ENCODE peak calls at places on chromosomes 13 and 19, in six cellular contexts. X, O, J, G, D and A are unnamed samples.

GRCh38 chr19:18294467-18294864 is 13.0 kb upstream of the JUND start:
- DNase-seq in G (no peak), O (no peak), J (no peak), X (peak; percentile 64), D (peak; percentile 84), A (peak; percentile 90)

GRCh38 chr19:57010541-57010940 is 109.2 kb upstream of the USP29 start:
- DNase-seq in X (no peak), D (no peak), O (no peak), G (no peak), J (no peak), A (no peak)

GRCh38 chr13:90719452-90719851 is 628.0 kb upstream of the MIR17HG start:
- DNase-seq in O (peak; percentile 24), J (no peak), D (no peak), G (no peak), X (no peak), A (no peak)

GRCh38 chr19:58400916-58401824 is 5.7 kb downstream of the RNF225 start:
- DNase-seq in X (peak; percentile 100), G (peak; percentile 99), J (peak; percentile 100), O (peak; percentile 100), D (peak; percentile 97), A (peak; percentile 99)

GRCh38 chr19:33246729-33247440 is 21.2 kb upstream of the SLC7A10 start:
- DNase-seq in X (no peak), J (no peak), G (no peak), O (peak; percentile 25), D (no peak), A (no peak)

GRCh38 chr13:109698779-109699178 is 87.6 kb downstream of the IRS2 start:
- DNase-seq in G (no peak), O (peak; percentile 65), X (no peak), D (no peak), J (no peak), A (no peak)

GRCh38 chr13:76462003-76462402 is 424.2 kb downstream of the KCTD12 start:
- DNase-seq in D (no peak), G (no peak), J (no peak), X (no peak), O (no peak), A (no peak)

GRCh38 chr13:22874839-22875238 is 305.9 kb upstream of the SGCG start:
- DNase-seq in X (no peak), D (no peak), G (no peak), J (no peak), O (no peak), A (no peak)

GRCh38 chr13:40152145-40152544 is 496.7 kb downstream of the COG6 start:
- DNase-seq in X (no peak), G (no peak), J (no peak), D (no peak), O (peak; percentile 89), A (no peak)

GRCh38 chr19:10763828-10764339 is 46.0 kb downstream of the DNM2 start:
- DNase-seq in X (no peak), O (no peak), G (no peak), J (no peak), D (no peak), A (no peak)

GRCh38 chr13:23980160-23980551 is 82.9 kb upstream of the C1QTNF9B start:
- DNase-seq in D (peak; percentile 84), J (peak; percentile 85), G (peak; percentile 89), X (peak; percentile 86), O (peak; percentile 95), A (peak; percentile 81)

GRCh38 chr13:64234255-64234654 is 2818.6 kb upstream of the PCDH20 start:
- DNase-seq in J (no peak), X (no peak), G (no peak), D (no peak), O (no peak), A (no peak)

GRCh38 chr13:112905990-112906641 is 62.9 kb upstream of the MCF2L start:
- DNase-seq in D (no peak), O (no peak), X (peak; percentile 93), G (no peak), J (no peak), A (no peak)

GRCh38 chr13:32264407-32264806 is 50.8 kb downstream of the ZAR1L start:
- DNase-seq in X (no peak), G (no peak), J (no peak), D (no peak), O (no peak), A (no peak)

GRCh38 chr19:55640577-55641375 is at the start of gene ZNF580:
- DNase-seq in X (peak; percentile 75), O (peak; percentile 78), J (peak; percentile 58), D (no peak), G (peak; percentile 73), A (no peak)

GRCh38 chr13:51297556-51297955 is 41.9 kb upstream of the SERPINE3 start:
- DNase-seq in X (no peak), D (no peak), G (no peak), O (no peak), J (no peak), A (no peak)

GRCh38 chr13:30742896-30743295 is 7.6 kb downstream of the ALOX5AP start:
- DNase-seq in D (no peak), X (no peak), G (peak; percentile 28), O (peak; percentile 24), J (no peak), A (no peak)

GRCh38 chr19:22515435-22515834 is 93.3 kb upstream of the ZNF98 start:
- DNase-seq in X (no peak), J (no peak), G (no peak), D (no peak), O (no peak), A (no peak)

GRCh38 chr19:19619121-19619848 is 798 bp upstream of the PBX4 start:
- DNase-seq in D (no peak), O (no peak), G (no peak), J (no peak), X (no peak), A (no peak)

GRCh38 chr19:18218600-18218999 is 7.6 kb downstream of the PDE4C start:
- DNase-seq in G (no peak), J (no peak), X (no peak), D (no peak), O (no peak), A (no peak)

GRCh38 chr13:51465124-51465523 is 12.3 kb upstream of the INTS6 start:
- DNase-seq in D (no peak), X (no peak), G (no peak), O (no peak), J (no peak), A (no peak)

GRCh38 chr13:40403509-40404241 is 262.8 kb downstream of the FOXO1 start:
- DNase-seq in J (no peak), O (no peak), G (no peak), D (no peak), X (no peak), A (no peak)

GRCh38 chr19:27859689-27860088 is 1353.3 kb downstream of the UQCRFS1 start:
- DNase-seq in D (no peak), J (no peak), O (no peak), X (no peak), G (no peak), A (no peak)

GRCh38 chr19:33063356-33064116 is 1.2 kb downstream of the RHPN2 start:
- DNase-seq in O (no peak), D (no peak), G (peak; percentile 49), J (peak; percentile 86), X (peak; percentile 35), A (no peak)

GRCh38 chr19:18674616-18675015 is 8.9 kb upstream of the CRTC1 start:
- DNase-seq in X (no peak), G (no peak), J (no peak), O (no peak), D (no peak), A (no peak)

DNA sequence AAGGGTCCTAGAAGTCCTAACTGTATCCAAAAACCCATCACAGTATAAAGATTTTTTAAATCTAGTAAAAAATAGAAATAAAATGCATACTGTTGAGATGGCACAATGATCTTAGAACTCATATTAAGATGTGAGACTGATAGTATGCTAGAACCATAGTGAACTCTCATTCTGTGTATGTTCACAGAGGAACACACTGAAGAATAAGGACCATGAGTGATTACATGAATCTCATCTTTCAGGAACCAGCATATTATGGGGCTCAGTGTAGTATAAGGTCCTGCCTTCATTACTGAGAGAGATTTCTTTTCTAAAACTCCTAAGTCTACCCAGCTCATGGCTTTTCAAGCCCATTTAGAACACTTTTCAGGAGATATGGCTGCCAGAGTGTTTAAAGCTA is 59.8 kb upstream of the RFC3 start:
- DNase-seq in D (no peak), J (no peak), G (no peak), X (no peak), O (no peak), A (no peak)
- H3K27ac ChIP-seq in D (no peak overlapping the region), J (no peak overlapping the region), G (no peak overlapping the region), X (no peak overlapping the region), O (no peak overlapping the region), A (no peak overlapping the region)

GRCh38 chr19:4517451-4518057 is 732 bp downstream of the PLIN4 start:
- DNase-seq in G (no peak), X (no peak), O (no peak), J (no peak), D (no peak), A (no peak)

GRCh38 chr19:4521170-4521887 is 3.0 kb upstream of the PLIN4 start:
- DNase-seq in O (no peak), J (no peak), G (no peak), D (no peak), X (no peak), A (no peak)

GRCh38 chr19:4518345-4519171 is at the start of gene PLIN4:
- DNase-seq in D (no peak), J (no peak), O (peak; percentile 49), X (peak; percentile 68), G (no peak), A (no peak)

GRCh38 chr19:4519172-4519496 is 848 bp upstream of the PLIN4 start:
- DNase-seq in J (no peak), O (no peak), D (no peak), X (no peak), G (no peak), A (no peak)

GRCh38 chr19:4519521-4520277 is 1.4 kb upstream of the PLIN4 start:
- DNase-seq in G (no peak), J (no peak), O (peak; percentile 21), D (no peak), X (no peak), A (no peak)
- H3K27ac ChIP-seq in G (no peak overlapping the region), J (peak overlapping the region; percentile 18), O (no peak overlapping the region), D (no peak overlapping the region), X (no peak overlapping the region), A (no peak overlapping the region)

GRCh38 chr19:36973021-36973843 is 57.1 kb downstream of the ZNF568 start:
- DNase-seq in G (peak; percentile 76), X (peak; percentile 34), O (peak; percentile 91), D (peak; percentile 49), J (peak; percentile 92), A (peak; percentile 51)
- H3K27ac ChIP-seq in G (peak overlapping the region; percentile 69), X (no peak overlapping the region), O (peak overlapping the region; percentile 52), D (peak overlapping the region; percentile 66), J (peak overlapping the region; percentile 76), A (peak overlapping the region; percentile 66)

DNA sequence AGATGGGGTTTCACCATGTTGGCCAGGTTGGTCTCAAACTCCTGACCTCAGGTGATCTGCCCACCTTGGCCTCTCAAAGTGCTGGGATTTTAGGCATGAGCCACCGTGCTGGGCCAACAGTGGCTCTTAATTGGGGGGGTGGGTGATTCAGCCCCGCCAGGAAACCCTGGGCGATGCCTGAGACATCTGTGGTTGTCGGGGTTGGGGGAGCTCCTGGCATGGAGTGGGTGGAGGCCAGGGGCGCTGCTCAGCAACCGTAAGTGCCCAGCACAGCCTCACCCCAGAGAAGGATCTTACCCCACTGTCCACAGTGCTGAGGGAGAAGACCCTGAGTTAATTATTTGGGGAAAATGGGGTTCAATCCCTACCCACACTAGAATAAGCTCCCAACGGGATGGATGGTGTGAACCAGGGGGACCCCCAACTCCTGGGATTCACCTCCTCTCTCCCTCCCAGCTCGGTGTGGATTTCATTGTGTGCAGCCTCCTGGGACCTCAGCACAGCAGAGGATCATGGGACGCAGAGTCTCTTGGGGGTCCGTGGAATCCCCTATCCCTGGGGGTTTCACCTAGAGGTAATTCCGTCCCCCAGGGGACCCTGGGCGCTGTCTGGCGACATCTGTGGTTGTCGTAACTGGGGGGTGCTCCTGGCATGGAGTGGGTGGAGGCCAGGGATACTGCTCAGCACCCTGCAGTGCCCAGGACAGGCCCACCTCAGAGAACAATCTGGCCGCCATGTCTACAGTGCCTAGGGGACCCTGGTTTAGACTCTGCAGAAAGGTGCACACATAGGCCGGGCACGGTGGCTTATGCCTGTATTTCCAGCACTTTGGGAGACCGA is 68.9 kb downstream of the GADD45B start:
- DNase-seq in G (no peak), D (no peak), X (no peak), O (no peak), J (no peak), A (no peak)
- H3K27ac ChIP-seq in G (peak overlapping the region; percentile 100), D (no peak overlapping the region), X (no peak overlapping the region), O (peak overlapping the region; percentile 98), J (peak overlapping the region; percentile 87), A (no peak overlapping the region)